ENCODE peak calls at places on chromosomes 12 and 14, in four cellular contexts. One of them, this sample, is unnamed.

GRCh38 chr12:40829738-40830144 is 137.5 kb downstream of the CNTN1 start:
- DNase-seq in cardiac muscle cell: no peak
- DNase-seq in sigmoid colon: no peak
- DNase-seq in pancreas: no peak
- DNase-seq in this sample: no peak

GRCh38 chr12:106044773-106045172 is 94.0 kb downstream of the NUAK1 start:
- DNase-seq in sigmoid colon: no peak
- DNase-seq in cardiac muscle cell: no peak
- DNase-seq in pancreas: no peak
- DNase-seq in this sample: no peak

GRCh38 chr14:90810808-90811207 is 5.4 kb downstream of the TTC7B start:
- DNase-seq in cardiac muscle cell: no peak
- DNase-seq in pancreas: no peak
- DNase-seq in sigmoid colon: no peak
- DNase-seq in this sample: no peak

GRCh38 chr12:132488127-132489077 is 1.5 kb upstream of the FBRSL1 start:
- DNase-seq in cardiac muscle cell: no peak
- DNase-seq in pancreas: no peak
- DNase-seq in sigmoid colon: no peak
- DNase-seq in this sample: no peak

GRCh38 chr14:68236525-68236924 is 416.9 kb downstream of the RAD51B start:
- DNase-seq in pancreas: no peak
- DNase-seq in cardiac muscle cell: no peak
- DNase-seq in sigmoid colon: no peak
- DNase-seq in this sample: no peak

GRCh38 chr14:77761205-77761931 is 412 bp upstream of the SNW1 start:
- DNase-seq in cardiac muscle cell: peak; percentile 73
- DNase-seq in pancreas: no peak
- DNase-seq in sigmoid colon: peak; percentile 65
- DNase-seq in this sample: peak; percentile 16

GRCh38 chr12:72476301-72476700 is 204.1 kb downstream of the TRHDE start:
- DNase-seq in pancreas: no peak
- DNase-seq in cardiac muscle cell: no peak
- DNase-seq in sigmoid colon: no peak
- DNase-seq in this sample: no peak

GRCh38 chr12:43277630-43278267 is 274.3 kb downstream of the ADAMTS20 start:
- DNase-seq in cardiac muscle cell: peak; percentile 64
- DNase-seq in sigmoid colon: no peak
- DNase-seq in pancreas: no peak
- DNase-seq in this sample: no peak

GRCh38 chr14:45810152-45810872 is 557.3 kb upstream of the MIS18BP1 start:
- DNase-seq in sigmoid colon: no peak
- DNase-seq in pancreas: no peak
- DNase-seq in cardiac muscle cell: no peak
- DNase-seq in this sample: no peak

GRCh38 chr14:89228921-89229639 is 188.0 kb downstream of the FOXN3 start:
- DNase-seq in pancreas: no peak
- DNase-seq in sigmoid colon: no peak
- DNase-seq in cardiac muscle cell: peak; percentile 23
- DNase-seq in this sample: no peak

GRCh38 chr12:6065872-6066217 is 58.6 kb downstream of the VWF start:
- DNase-seq in cardiac muscle cell: no peak
- DNase-seq in pancreas: no peak
- DNase-seq in sigmoid colon: no peak
- DNase-seq in this sample: no peak

GRCh38 chr12:130573235-130573634 is 142.9 kb downstream of the RIMBP2 start:
- DNase-seq in sigmoid colon: no peak
- DNase-seq in cardiac muscle cell: no peak
- DNase-seq in pancreas: no peak
- DNase-seq in this sample: no peak

GRCh38 chr12:72271741-72272661 is at the start of gene TRHDE:
- DNase-seq in sigmoid colon: peak; percentile 64
- DNase-seq in cardiac muscle cell: peak; percentile 35
- DNase-seq in pancreas: peak; percentile 77
- DNase-seq in this sample: peak; percentile 23

GRCh38 chr14:70317969-70318634 is 41.4 kb downstream of the COX16 start:
- DNase-seq in cardiac muscle cell: peak; percentile 82
- DNase-seq in pancreas: peak; percentile 66
- DNase-seq in sigmoid colon: no peak
- DNase-seq in this sample: peak; percentile 6

GRCh38 chr14:103395245-103395644 is 10.0 kb downstream of the MARK3 start:
- DNase-seq in cardiac muscle cell: no peak
- DNase-seq in pancreas: no peak
- DNase-seq in sigmoid colon: no peak
- DNase-seq in this sample: no peak

GRCh38 chr14:84493779-84494178 is 1036.2 kb upstream of the FLRT2 start:
- DNase-seq in sigmoid colon: no peak
- DNase-seq in pancreas: no peak
- DNase-seq in cardiac muscle cell: peak; percentile 5
- DNase-seq in this sample: no peak

GRCh38 chr12:71155228-71155627 is 2.6 kb downstream of the TSPAN8 start:
- DNase-seq in sigmoid colon: no peak
- DNase-seq in cardiac muscle cell: no peak
- DNase-seq in pancreas: no peak
- DNase-seq in this sample: peak; percentile 8

GRCh38 chr12:12925383-12925782 is 26.6 kb downstream of the GPRC5D start:
- DNase-seq in cardiac muscle cell: peak; percentile 47
- DNase-seq in sigmoid colon: no peak
- DNase-seq in pancreas: no peak
- DNase-seq in this sample: no peak

GRCh38 chr12:7171854-7172253 is 17.6 kb upstream of the PEX5 start:
- DNase-seq in pancreas: no peak
- DNase-seq in sigmoid colon: no peak
- DNase-seq in cardiac muscle cell: no peak
- DNase-seq in this sample: no peak

GRCh38 chr14:69535230-69535848 is 39.3 kb downstream of the CCDC177 start:
- DNase-seq in sigmoid colon: no peak
- DNase-seq in cardiac muscle cell: peak; percentile 76
- DNase-seq in pancreas: peak; percentile 5
- DNase-seq in this sample: peak; percentile 50

GRCh38 chr14:89963288-89963978 is 7.7 kb downstream of the TDP1 start:
- DNase-seq in pancreas: no peak
- DNase-seq in sigmoid colon: no peak
- DNase-seq in cardiac muscle cell: no peak
- DNase-seq in this sample: peak; percentile 58

GRCh38 chr12:79451988-79452387 is 238.8 kb downstream of the PAWR start:
- DNase-seq in pancreas: no peak
- DNase-seq in cardiac muscle cell: peak; percentile 82
- DNase-seq in sigmoid colon: peak; percentile 85
- DNase-seq in this sample: peak; percentile 59
- H3K27ac ChIP-seq in pancreas: no peak overlapping the region
- H3K27ac ChIP-seq in cardiac muscle cell: no peak overlapping the region
- H3K27ac ChIP-seq in sigmoid colon: peak overlapping the region; percentile 48
- H3K27ac ChIP-seq in this sample: no peak overlapping the region

GRCh38 chr14:61483477-61483876 is 162.1 kb downstream of the PRKCH start:
- DNase-seq in sigmoid colon: no peak
- DNase-seq in cardiac muscle cell: no peak
- DNase-seq in pancreas: no peak
- DNase-seq in this sample: no peak

GRCh38 chr14:61484011-61484410 is 162.6 kb downstream of the PRKCH start:
- DNase-seq in cardiac muscle cell: no peak
- DNase-seq in sigmoid colon: no peak
- DNase-seq in pancreas: no peak
- DNase-seq in this sample: no peak

GRCh38 chr14:61486930-61487495 is 165.6 kb downstream of the PRKCH start:
- DNase-seq in cardiac muscle cell: no peak
- DNase-seq in sigmoid colon: no peak
- DNase-seq in pancreas: no peak
- DNase-seq in this sample: no peak

GRCh38 chr14:61485670-61486069 is 164.3 kb downstream of the PRKCH start:
- DNase-seq in pancreas: no peak
- DNase-seq in sigmoid colon: no peak
- DNase-seq in cardiac muscle cell: no peak
- DNase-seq in this sample: no peak

DNA sequence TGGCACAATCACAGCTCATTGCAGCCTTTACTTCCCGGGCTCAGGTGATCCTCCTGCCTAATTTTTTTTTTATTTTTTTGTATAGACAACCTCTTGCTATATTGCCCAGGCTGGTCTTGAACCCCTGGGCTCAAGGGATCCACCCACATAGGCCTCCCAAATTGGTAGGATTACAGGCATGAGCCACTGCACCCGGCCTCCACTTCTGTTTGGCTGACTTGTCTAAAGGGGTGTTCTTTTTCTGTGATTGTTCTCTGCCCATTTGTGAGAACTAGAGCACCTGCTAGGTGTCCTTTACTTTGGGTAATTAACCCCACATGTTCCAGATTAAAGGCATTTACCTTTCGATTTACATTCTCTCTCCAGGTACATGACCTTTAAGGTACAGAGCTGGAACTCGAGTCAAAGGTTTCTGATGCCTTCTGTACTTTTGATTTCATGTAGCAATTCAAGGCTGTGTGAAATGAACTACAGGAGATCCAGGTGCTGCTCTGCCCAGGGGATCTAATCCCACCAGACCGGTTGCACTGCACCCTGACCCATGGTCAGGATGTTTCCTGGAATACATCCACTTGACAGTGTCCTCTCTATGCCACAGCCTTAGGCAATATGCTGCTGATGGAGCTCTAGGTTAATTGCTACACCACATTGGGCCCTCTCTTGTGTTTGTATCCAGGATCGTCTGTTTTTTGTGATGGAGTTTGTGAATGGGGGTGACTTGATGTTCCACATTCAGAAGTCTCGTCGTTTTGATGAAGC is 163.6 kb downstream of the PRKCH start:
- DNase-seq in cardiac muscle cell: no peak
- DNase-seq in sigmoid colon: no peak
- DNase-seq in pancreas: peak; percentile 65
- DNase-seq in this sample: no peak
- H3K36me3 ChIP-seq in cardiac muscle cell: peaks cover 11% of the 10 kb centered on the region
- H3K36me3 ChIP-seq in sigmoid colon: no peaks in the 10 kb centered on the region
- H3K36me3 ChIP-seq in pancreas: no peaks in the 10 kb centered on the region
- H3K36me3 ChIP-seq in this sample: no peaks in the 10 kb centered on the region

GRCh38 chr12:3119192-3119744 is 42.1 kb downstream of the TSPAN9 start:
- DNase-seq in pancreas: no peak
- DNase-seq in sigmoid colon: no peak
- DNase-seq in cardiac muscle cell: peak; percentile 53
- DNase-seq in this sample: peak; percentile 61
- H3K4me1 ChIP-seq in pancreas: peaks cover 12% of the 10 kb centered on the region
- H3K4me1 ChIP-seq in sigmoid colon: peaks cover 14% of the 10 kb centered on the region
- H3K4me1 ChIP-seq in cardiac muscle cell: no peaks in the 10 kb centered on the region
- H3K4me1 ChIP-seq in this sample: peaks cover 16% of the 10 kb centered on the region

GRCh38 chr12:2900642-2901041 is 10.0 kb downstream of the TULP3 start:
- DNase-seq in cardiac muscle cell: no peak
- DNase-seq in sigmoid colon: no peak
- DNase-seq in pancreas: no peak
- DNase-seq in this sample: no peak

GRCh38 chr12:2894961-2895360 is 4.3 kb downstream of the TULP3 start:
- DNase-seq in cardiac muscle cell: no peak
- DNase-seq in sigmoid colon: peak; percentile 28
- DNase-seq in pancreas: no peak
- DNase-seq in this sample: no peak

GRCh38 chr12:2893007-2893406 is 2.3 kb downstream of the TULP3 start:
- DNase-seq in sigmoid colon: peak; percentile 73
- DNase-seq in cardiac muscle cell: peak; percentile 80
- DNase-seq in pancreas: no peak
- DNase-seq in this sample: no peak

GRCh38 chr12:2895511-2895910 is 4.8 kb downstream of the TULP3 start:
- DNase-seq in cardiac muscle cell: peak; percentile 10
- DNase-seq in pancreas: no peak
- DNase-seq in sigmoid colon: no peak
- DNase-seq in this sample: no peak

DNA sequence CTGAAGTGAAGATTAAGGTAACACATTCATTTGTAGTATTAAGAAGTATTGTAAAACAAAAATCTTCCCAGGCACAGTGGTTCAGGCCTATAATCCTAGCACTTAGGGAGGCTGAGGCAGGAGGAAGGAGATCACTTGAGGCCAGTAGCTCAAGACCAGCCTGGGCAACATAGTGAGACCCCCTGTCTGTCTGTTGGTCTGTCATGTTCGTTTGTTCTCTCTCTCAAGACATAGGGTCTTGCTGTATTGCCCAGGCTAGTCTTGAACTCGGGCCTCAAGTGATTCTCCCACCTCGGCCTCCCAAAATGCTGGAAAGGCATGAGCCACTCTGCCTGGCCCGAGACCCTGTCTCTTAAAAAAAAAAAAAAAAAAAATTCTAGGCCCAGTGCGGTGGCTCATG is 6.7 kb downstream of the TULP3 start:
- DNase-seq in cardiac muscle cell: no peak
- DNase-seq in pancreas: no peak
- DNase-seq in sigmoid colon: peak; percentile 11
- DNase-seq in this sample: no peak
- H3K27ac ChIP-seq in cardiac muscle cell: no peak overlapping the region
- H3K27ac ChIP-seq in pancreas: no peak overlapping the region
- H3K27ac ChIP-seq in sigmoid colon: no peak overlapping the region
- H3K27ac ChIP-seq in this sample: no peak overlapping the region

DNA sequence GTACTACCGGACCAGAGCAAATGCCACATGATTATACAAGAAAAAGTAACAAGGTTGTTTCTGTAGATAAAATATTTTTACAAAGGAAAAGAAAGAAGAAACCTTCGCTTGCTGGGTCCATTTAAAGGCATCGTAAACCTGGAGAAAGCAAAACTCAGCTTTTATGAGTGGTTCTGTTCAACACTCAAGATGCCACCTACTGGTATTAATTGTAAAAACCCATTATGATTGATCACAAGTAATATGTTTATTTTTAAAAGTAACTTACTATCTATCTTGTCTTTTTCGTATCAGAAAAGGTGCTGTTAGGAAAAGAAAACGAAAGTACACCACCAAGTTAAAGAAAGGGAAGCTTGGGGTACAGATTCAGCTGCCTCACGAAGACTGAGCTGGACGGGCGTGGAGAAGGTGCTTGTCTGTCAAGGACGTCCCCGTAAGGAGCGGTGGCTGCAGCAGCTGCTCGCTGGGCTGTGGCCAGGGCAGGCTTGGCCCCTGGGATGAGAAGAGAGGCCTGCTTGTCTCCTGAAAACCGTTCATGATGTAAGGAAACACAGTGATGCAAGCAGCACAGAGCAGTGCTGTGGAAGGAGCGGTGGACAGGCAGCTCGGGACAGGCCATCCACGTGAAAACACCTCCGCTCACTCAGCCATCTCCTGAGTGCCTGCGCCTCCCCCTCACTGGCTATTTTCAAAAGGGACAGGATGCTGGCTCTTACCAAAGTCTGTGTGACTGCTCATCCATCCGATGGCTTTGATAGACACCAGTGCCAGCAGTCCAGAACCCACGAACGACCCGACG is 25.0 kb downstream of the SLC15A4 start:
- DNase-seq in pancreas: no peak
- DNase-seq in sigmoid colon: peak; percentile 60
- DNase-seq in cardiac muscle cell: no peak
- DNase-seq in this sample: peak; percentile 63
- H3K36me3 ChIP-seq in pancreas: peaks cover 6% of the 10 kb centered on the region
- H3K36me3 ChIP-seq in sigmoid colon: peaks cover 46% of the 10 kb centered on the region
- H3K36me3 ChIP-seq in cardiac muscle cell: peaks cover 33% of the 10 kb centered on the region
- H3K36me3 ChIP-seq in this sample: peaks cover 42% of the 10 kb centered on the region

GRCh38 chr12:33628087-33628486 is 188.5 kb upstream of the SYT10 start:
- DNase-seq in cardiac muscle cell: no peak
- DNase-seq in pancreas: no peak
- DNase-seq in sigmoid colon: no peak
- DNase-seq in this sample: no peak
- H3K4me1 ChIP-seq in cardiac muscle cell: no peaks in the 10 kb centered on the region
- H3K4me1 ChIP-seq in pancreas: no peaks in the 10 kb centered on the region
- H3K4me1 ChIP-seq in sigmoid colon: no peaks in the 10 kb centered on the region
- H3K4me1 ChIP-seq in this sample: no peaks in the 10 kb centered on the region